ENCODE peak calls at places on chromosomes 4 and X, in five cellular contexts. One of them, this sample, is unnamed.

GRCh38 chr4:11623726-11624037 is 195.0 kb upstream of the HS3ST1 start:
- DNase-seq in activated gamma-delta T cell treated with anti-CD3 and anti-CD28 coated beads, Interleukin-2, amount 50 U/mL, for 16 hours: no peak
- DNase-seq in substantia nigra: no peak
- DNase-seq in hypothalamus: no peak
- DNase-seq in ureter: peak; percentile 54
- DNase-seq in this sample: no peak

GRCh38 chr4:173301518-173302201 is 32.5 kb downstream of the HMGB2 start:
- DNase-seq in hypothalamus: no peak
- DNase-seq in ureter: no peak
- DNase-seq in activated gamma-delta T cell treated with anti-CD3 and anti-CD28 coated beads, Interleukin-2, amount 50 U/mL, for 16 hours: no peak
- DNase-seq in substantia nigra: no peak
- DNase-seq in this sample: no peak

GRCh38 chrX:120575379-120576114 is 14.8 kb upstream of the CUL4B start:
- DNase-seq in substantia nigra: no peak
- DNase-seq in ureter: no peak
- DNase-seq in activated gamma-delta T cell treated with anti-CD3 and anti-CD28 coated beads, Interleukin-2, amount 50 U/mL, for 16 hours: no peak
- DNase-seq in hypothalamus: no peak
- DNase-seq in this sample: no peak

GRCh38 chrX:119573840-119574393 is 446 bp upstream of the UBE2A start:
- DNase-seq in ureter: peak; percentile 47
- DNase-seq in activated gamma-delta T cell treated with anti-CD3 and anti-CD28 coated beads, Interleukin-2, amount 50 U/mL, for 16 hours: peak; percentile 0
- DNase-seq in hypothalamus: no peak
- DNase-seq in substantia nigra: no peak
- DNase-seq in this sample: no peak

GRCh38 chrX:113384628-113385027 is 544.0 kb upstream of the AMOT start:
- DNase-seq in hypothalamus: no peak
- DNase-seq in ureter: no peak
- DNase-seq in substantia nigra: no peak
- DNase-seq in activated gamma-delta T cell treated with anti-CD3 and anti-CD28 coated beads, Interleukin-2, amount 50 U/mL, for 16 hours: no peak
- DNase-seq in this sample: no peak

GRCh38 chr4:148773313-148773712 is 331.1 kb upstream of the NR3C2 start:
- DNase-seq in activated gamma-delta T cell treated with anti-CD3 and anti-CD28 coated beads, Interleukin-2, amount 50 U/mL, for 16 hours: no peak
- DNase-seq in hypothalamus: no peak
- DNase-seq in substantia nigra: no peak
- DNase-seq in ureter: no peak
- DNase-seq in this sample: no peak

GRCh38 chrX:120238947-120239346 is 11.7 kb upstream of the ZBTB33 start:
- DNase-seq in substantia nigra: no peak
- DNase-seq in ureter: no peak
- DNase-seq in hypothalamus: no peak
- DNase-seq in activated gamma-delta T cell treated with anti-CD3 and anti-CD28 coated beads, Interleukin-2, amount 50 U/mL, for 16 hours: no peak
- DNase-seq in this sample: no peak

GRCh38 chrX:123713434-123713833 is 19.4 kb downstream of the THOC2 start:
- DNase-seq in activated gamma-delta T cell treated with anti-CD3 and anti-CD28 coated beads, Interleukin-2, amount 50 U/mL, for 16 hours: no peak
- DNase-seq in ureter: no peak
- DNase-seq in substantia nigra: no peak
- DNase-seq in hypothalamus: no peak
- DNase-seq in this sample: no peak

GRCh38 chr4:175560628-175561027 is 251.4 kb downstream of the GPM6A start:
- DNase-seq in ureter: no peak
- DNase-seq in hypothalamus: no peak
- DNase-seq in activated gamma-delta T cell treated with anti-CD3 and anti-CD28 coated beads, Interleukin-2, amount 50 U/mL, for 16 hours: no peak
- DNase-seq in substantia nigra: no peak
- DNase-seq in this sample: no peak

GRCh38 chr4:17027495-17027894 is 129.1 kb upstream of the LDB2 start:
- DNase-seq in substantia nigra: no peak
- DNase-seq in hypothalamus: no peak
- DNase-seq in ureter: no peak
- DNase-seq in activated gamma-delta T cell treated with anti-CD3 and anti-CD28 coated beads, Interleukin-2, amount 50 U/mL, for 16 hours: no peak
- DNase-seq in this sample: no peak

GRCh38 chr4:78019494-78019893 is 37.6 kb upstream of the FRAS1 start:
- DNase-seq in hypothalamus: no peak
- DNase-seq in ureter: no peak
- DNase-seq in substantia nigra: no peak
- DNase-seq in activated gamma-delta T cell treated with anti-CD3 and anti-CD28 coated beads, Interleukin-2, amount 50 U/mL, for 16 hours: no peak
- DNase-seq in this sample: no peak

GRCh38 chr4:185344743-185345538 is 50.8 kb downstream of the LRP2BP start:
- DNase-seq in hypothalamus: no peak
- DNase-seq in substantia nigra: no peak
- DNase-seq in ureter: no peak
- DNase-seq in activated gamma-delta T cell treated with anti-CD3 and anti-CD28 coated beads, Interleukin-2, amount 50 U/mL, for 16 hours: no peak
- DNase-seq in this sample: no peak

GRCh38 chr4:186189656-186190055 is 1.7 kb upstream of the CYP4V2 start:
- DNase-seq in hypothalamus: no peak
- DNase-seq in substantia nigra: no peak
- DNase-seq in activated gamma-delta T cell treated with anti-CD3 and anti-CD28 coated beads, Interleukin-2, amount 50 U/mL, for 16 hours: no peak
- DNase-seq in ureter: no peak
- DNase-seq in this sample: no peak

GRCh38 chrX:40145001-40145631 is 47.4 kb upstream of the BCOR start:
- DNase-seq in hypothalamus: no peak
- DNase-seq in substantia nigra: no peak
- DNase-seq in activated gamma-delta T cell treated with anti-CD3 and anti-CD28 coated beads, Interleukin-2, amount 50 U/mL, for 16 hours: no peak
- DNase-seq in ureter: no peak
- DNase-seq in this sample: no peak

GRCh38 chr4:158090323-158090722 is 82.5 kb downstream of the GASK1B start:
- DNase-seq in ureter: no peak
- DNase-seq in hypothalamus: no peak
- DNase-seq in substantia nigra: no peak
- DNase-seq in activated gamma-delta T cell treated with anti-CD3 and anti-CD28 coated beads, Interleukin-2, amount 50 U/mL, for 16 hours: no peak
- DNase-seq in this sample: no peak

GRCh38 chr4:40307627-40308497 is 27.3 kb upstream of the CHRNA9 start:
- DNase-seq in hypothalamus: no peak
- DNase-seq in ureter: no peak
- DNase-seq in substantia nigra: no peak
- DNase-seq in activated gamma-delta T cell treated with anti-CD3 and anti-CD28 coated beads, Interleukin-2, amount 50 U/mL, for 16 hours: peak; percentile 54
- DNase-seq in this sample: no peak

This sample was measured in kidney.